ENCODE peak calls at places on chromosome 15, in six cellular contexts. T is heart left ventricle, H is natural killer cell, S is Calu3, J is adrenal gland, A is ascending aorta. Z is an unnamed sample.

GRCh38 chr15:98800437-98801233 is 152.3 kb downstream of the IGF1R start:
- DNase-seq in A (no peak), J (peak; percentile 64), T (no peak), H (no peak), S (peak; percentile 55), Z (no peak)

GRCh38 chr15:79644091-79644490 is 212.0 kb downstream of the MINAR1 start:
- DNase-seq in T (no peak), A (no peak), H (no peak), S (no peak), J (no peak), Z (no peak)

GRCh38 chr15:40982855-40983254 is 29.6 kb downstream of the CHAC1 start:
- DNase-seq in S (no peak), J (peak; percentile 41), A (peak; percentile 91), T (no peak), H (no peak), Z (no peak)

GRCh38 chr15:49135342-49135857 is 20.0 kb downstream of the COPS2 start:
- DNase-seq in H (no peak), T (no peak), J (no peak), S (no peak), A (no peak), Z (no peak)

GRCh38 chr15:25059698-25060471 is 105.1 kb downstream of the SNRPN start:
- DNase-seq in S (no peak), J (no peak), A (peak; percentile 55), H (no peak), T (no peak), Z (peak; percentile 30)

GRCh38 chr15:62173215-62173614 is 8.1 kb upstream of the C2CD4B start:
- DNase-seq in A (no peak), J (peak; percentile 53), S (no peak), T (peak; percentile 63), H (no peak), Z (no peak)

GRCh38 chr15:69648775-69649735 is 196.4 kb downstream of the RPLP1 start:
- DNase-seq in J (no peak), A (no peak), S (no peak), H (no peak), T (no peak), Z (no peak)

GRCh38 chr15:90617668-90618097 is 88.0 kb downstream of the CRTC3 start:
- DNase-seq in J (no peak), S (no peak), H (no peak), T (no peak), A (no peak), Z (no peak)

GRCh38 chr15:35771878-35772442 is 226.0 kb upstream of the DPH6 start:
- DNase-seq in T (no peak), S (no peak), A (no peak), J (no peak), H (no peak), Z (no peak)

GRCh38 chr15:51100785-51101489 is 6.2 kb upstream of the TNFAIP8L3 start:
- DNase-seq in A (no peak), H (no peak), S (no peak), T (no peak), J (no peak), Z (no peak)
- TF ChIP-seq CTCF in A (no peak), H (no peak), S (no peak), T (no peak), J (no peak), Z (no peak)

GRCh38 chr15:71409541-71409940 is 294.3 kb downstream of the THSD4 start:
- DNase-seq in H (no peak), A (no peak), S (no peak), J (no peak), T (no peak), Z (no peak)

GRCh38 chr15:71410347-71410746 is 295.1 kb downstream of the THSD4 start:
- DNase-seq in J (no peak), S (no peak), A (no peak), H (no peak), T (no peak), Z (no peak)

GRCh38 chr15:71413419-71413818 is 298.1 kb downstream of the THSD4 start:
- DNase-seq in S (no peak), A (no peak), H (no peak), J (no peak), T (no peak), Z (no peak)

GRCh38 chr15:71414778-71415177 is 299.5 kb downstream of the THSD4 start:
- DNase-seq in S (no peak), T (no peak), H (no peak), A (no peak), J (no peak), Z (no peak)

GRCh38 chr15:71411538-71412482 is 296.5 kb downstream of the THSD4 start:
- DNase-seq in S (peak; percentile 52), H (no peak), T (no peak), J (no peak), A (peak; percentile 89), Z (no peak)
- TF ChIP-seq CTCF in S (peak; percentile 19), H (no peak), T (no peak), J (no peak), A (peak; percentile 34), Z (no peak)

GRCh38 chr15:58643996-58644395 is 105.5 kb downstream of the ADAM10 start:
- DNase-seq in H (no peak), S (no peak), A (no peak), J (no peak), T (no peak), Z (no peak)

GRCh38 chr15:58650102-58650501 is 99.4 kb downstream of the ADAM10 start:
- DNase-seq in J (no peak), S (no peak), A (no peak), T (no peak), H (no peak), Z (no peak)

DNA sequence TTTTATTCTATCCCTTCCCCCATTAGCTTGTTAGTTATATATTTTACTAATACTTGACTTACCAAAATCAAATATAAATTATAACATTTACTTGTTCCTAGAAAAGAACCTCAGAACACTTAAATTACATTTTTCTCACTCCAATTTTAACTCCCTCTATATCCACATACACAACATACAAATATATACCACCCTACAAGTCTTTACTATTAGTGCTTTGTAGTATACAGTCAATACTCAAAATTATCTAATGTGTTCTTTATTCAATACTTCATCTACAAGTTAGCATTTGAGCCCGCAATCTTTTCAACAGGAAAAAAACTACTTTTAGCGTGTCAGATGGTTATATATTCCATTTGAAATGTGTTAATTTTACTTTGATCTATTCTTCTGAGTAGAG is 100.3 kb downstream of the ADAM10 start:
- DNase-seq in A (no peak), T (no peak), J (no peak), H (no peak), S (no peak), Z (no peak)
- TF ChIP-seq CTCF in A (no peak), T (no peak), J (no peak), H (no peak), S (no peak), Z (no peak)

GRCh38 chr15:101156061-101156460 is 95.8 kb downstream of the CHSY1 start:
- DNase-seq in T (no peak), S (no peak), A (no peak), H (no peak), J (no peak), Z (no peak)
- TF ChIP-seq CTCF in T (no peak), S (no peak), A (no peak), H (no peak), J (no peak), Z (no peak)

DNA sequence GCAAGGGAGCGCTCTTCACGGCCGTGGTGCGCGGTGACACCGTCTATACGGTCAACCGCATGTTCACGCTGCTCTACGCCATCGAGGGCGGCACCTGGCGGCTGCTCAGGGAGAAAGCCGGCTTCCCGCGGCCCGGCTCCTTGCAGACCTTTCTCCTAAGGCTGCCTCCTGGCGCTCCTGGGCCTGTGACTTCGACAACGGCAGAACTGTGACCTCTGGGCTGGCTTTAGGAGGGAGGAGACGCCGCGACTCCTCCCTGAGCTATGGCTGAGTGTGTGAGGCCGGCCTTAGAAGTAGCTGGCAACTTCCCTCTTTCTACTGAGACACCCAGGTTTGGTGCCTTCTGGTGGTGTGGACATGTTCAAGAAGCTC is 1.4 kb downstream of the KBTBD13 start:
- DNase-seq in J (peak; percentile 64), T (peak; percentile 85), A (no peak), H (no peak), S (peak; percentile 84), Z (no peak)
- TF ChIP-seq CTCF in J (peak; percentile 63), T (peak; percentile 64), A (peak; percentile 44), H (peak; percentile 16), S (peak; percentile 73), Z (no peak)

DNA sequence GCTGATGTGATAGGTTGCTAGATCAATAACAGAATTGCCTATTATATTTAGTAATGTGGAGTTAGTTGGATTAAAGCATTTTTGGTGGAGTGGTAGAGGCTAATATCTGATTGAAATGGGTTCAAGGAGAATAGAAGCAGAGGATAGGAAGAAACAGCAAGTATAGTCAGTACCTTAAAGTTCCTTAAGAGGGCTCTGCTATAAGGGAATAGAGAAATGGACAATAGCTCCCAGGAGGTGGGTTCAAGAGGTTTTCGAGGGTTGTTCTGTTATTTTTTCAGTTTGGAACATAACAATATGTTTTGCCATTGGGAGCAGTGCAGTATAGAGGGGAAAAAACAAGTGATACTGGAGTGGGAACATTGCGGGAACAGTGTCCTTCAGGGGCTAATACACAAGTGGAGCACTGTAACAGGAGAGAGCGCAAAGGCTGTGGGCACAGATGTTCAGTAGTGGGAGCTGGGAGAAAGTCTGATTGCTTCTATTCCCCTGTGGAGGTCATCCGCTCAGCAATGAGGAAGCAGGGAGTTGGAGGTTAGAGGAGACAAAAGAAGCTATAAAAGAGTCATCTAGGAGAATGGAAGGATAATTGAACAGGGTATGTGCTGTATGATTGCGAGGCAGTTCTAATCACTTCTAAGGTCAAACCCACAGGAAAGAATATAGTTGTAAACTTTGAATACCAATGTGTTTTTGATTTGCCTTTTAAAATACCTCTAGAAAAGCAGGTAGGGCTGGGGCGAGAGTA is 3.3 kb downstream of the MRPS11 start:
- DNase-seq in T (no peak), S (no peak), A (no peak), H (no peak), J (no peak), Z (no peak)
- TF ChIP-seq CTCF in T (no peak), S (no peak), A (no peak), H (no peak), J (no peak), Z (no peak)

DNA sequence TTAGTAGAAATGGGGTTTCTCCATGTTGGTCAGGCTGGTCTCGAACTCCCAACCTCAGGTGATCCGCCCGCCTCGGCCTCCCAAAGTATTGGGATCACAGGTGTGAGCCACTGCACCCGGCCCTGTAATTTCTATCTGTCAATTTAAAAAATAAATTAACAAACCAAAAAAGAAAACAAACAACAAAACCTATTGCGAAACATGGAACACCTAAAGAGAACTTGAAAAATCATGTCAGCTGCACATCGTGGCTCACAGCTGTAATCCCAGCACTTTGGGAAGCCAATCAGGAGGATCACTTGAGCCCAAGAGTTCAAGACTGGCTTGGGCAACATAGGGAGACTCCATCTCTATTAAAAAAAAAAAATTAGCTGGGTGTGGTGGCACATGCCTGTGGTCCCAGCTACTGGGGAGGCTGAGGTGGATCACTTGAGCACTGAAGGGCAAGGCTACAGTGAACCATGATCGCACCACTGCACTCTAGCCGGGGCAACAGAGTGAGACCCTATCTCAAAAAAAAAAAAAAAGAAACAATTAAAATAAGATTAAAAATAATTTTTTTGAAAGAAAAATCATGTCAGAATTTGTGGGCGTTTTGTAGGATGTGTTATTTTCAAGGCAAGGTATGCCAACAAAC is 19.6 kb downstream of the PARP6 start:
- DNase-seq in T (no peak), A (no peak), H (no peak), J (no peak), S (no peak), Z (no peak)
- TF ChIP-seq CTCF in T (no peak), A (no peak), H (no peak), J (no peak), S (no peak), Z (no peak)